ENCODE peak calls at places on chromosomes 13 and 19, in eight cellular contexts. M is left lung; H is left ventricle myocardium inferior; J is body of pancreas; N is uterus; F is effector memory CD4-positive, alpha-beta T cell; B is CD4-positive, CD25-positive, alpha-beta regulatory T cell; O is tibial artery. V is an unnamed sample. For H3K9me3, the result is how much of the 10 kb centered on the place peaks cover.

GRCh38 chr13:51524312-51524711 is 60.0 kb upstream of the WDFY2 start:
- DNase-seq in M (no peak), H (no peak), J (no peak), N (no peak), F (no peak), B (no peak), O (no peak), V (no peak)

GRCh38 chr19:17286263-17286662 is 4.6 kb downstream of the ANKLE1 start:
- DNase-seq in M (no peak), H (no peak), J (no peak), N (no peak), F (no peak), B (no peak), O (no peak), V (no peak)

GRCh38 chr19:45798995-45799517 is 6.4 kb upstream of the DMWD start:
- DNase-seq in M (peak), H (peak), J (peak), N (peak), F (peak), B (peak), O (peak), V (peak)

GRCh38 chr13:46197299-46197975 is 14.3 kb upstream of the LRRC63 start:
- DNase-seq in M (no peak), H (no peak), J (no peak), N (no peak), F (no peak), B (no peak), O (no peak), V (no peak)

GRCh38 chr19:5624154-5624663 is 1.3 kb downstream of the SAFB start:
- DNase-seq in M (no peak), H (peak), J (peak), N (peak), F (no peak), B (no peak), O (peak), V (no peak)

GRCh38 chr19:45528744-45529453 is 21.6 kb downstream of the VASP start:
- DNase-seq in M (peak), H (no peak), J (peak), N (no peak), F (no peak), B (no peak), O (no peak), V (peak)

GRCh38 chr13:99894105-99894504 is 77.5 kb downstream of the ZIC5 start:
- DNase-seq in M (no peak), H (no peak), J (no peak), N (no peak), F (no peak), B (no peak), O (no peak), V (no peak)

GRCh38 chr13:66391322-66391721 is 838.8 kb downstream of the PCDH9 start:
- DNase-seq in M (no peak), H (no peak), J (no peak), N (no peak), F (no peak), B (no peak), O (no peak), V (no peak)

GRCh38 chr13:113118328-113119021 is 4.1 kb upstream of the F10 start:
- DNase-seq in M (peak), H (no peak), J (no peak), N (peak), F (no peak), B (no peak), O (peak), V (no peak)

GRCh38 chr19:47097396-47098217 is 16.0 kb downstream of the ZC3H4 start:
- DNase-seq in M (peak), H (peak), J (no peak), N (no peak), F (no peak), B (no peak), O (peak), V (no peak)

GRCh38 chr13:92303428-92303827 is 905.0 kb downstream of the GPC5 start:
- DNase-seq in M (no peak), H (no peak), J (no peak), N (no peak), F (no peak), B (no peak), O (no peak), V (no peak)

GRCh38 chr13:113930711-113931637 is 42.9 kb downstream of the C13orf46 start:
- DNase-seq in M (no peak), H (no peak), J (no peak), N (peak), F (peak), B (no peak), O (peak), V (no peak)

GRCh38 chr19:54457773-54458647 is 5.6 kb downstream of the LENG9 start:
- DNase-seq in M (peak), H (no peak), J (peak), N (no peak), F (no peak), B (no peak), O (no peak), V (no peak)

GRCh38 chr19:10655457-10656312 is 1.5 kb downstream of the ILF3 start:
- DNase-seq in M (no peak), H (no peak), J (peak), N (no peak), F (no peak), B (no peak), O (no peak), V (no peak)

GRCh38 chr19:35162471-35163326 is 8.2 kb downstream of the FXYD5 start:
- DNase-seq in M (no peak), H (no peak), J (no peak), N (no peak), F (no peak), B (no peak), O (no peak), V (no peak)

GRCh38 chr13:106649495-106649894 is 81.6 kb upstream of the ARGLU1 start:
- DNase-seq in M (no peak), H (no peak), J (no peak), N (no peak), F (no peak), B (no peak), O (no peak), V (no peak)

GRCh38 chr13:66977156-66977555 is 253.0 kb downstream of the PCDH9 start:
- DNase-seq in M (no peak), H (no peak), J (no peak), N (no peak), F (no peak), B (no peak), O (no peak), V (no peak)

GRCh38 chr19:15936950-15937349 is 2.6 kb upstream of the CYP4F11 start:
- DNase-seq in M (no peak), H (no peak), J (no peak), N (no peak), F (no peak), B (no peak), O (no peak), V (no peak)

GRCh38 chr13:102901615-102902305 is 55.9 kb downstream of the ERCC5 start:
- DNase-seq in M (no peak), H (no peak), J (no peak), N (no peak), F (no peak), B (no peak), O (no peak), V (no peak)

GRCh38 chr13:109698779-109699178 is 87.6 kb downstream of the IRS2 start:
- DNase-seq in M (no peak), H (no peak), J (no peak), N (no peak), F (no peak), B (no peak), O (no peak), V (no peak)

GRCh38 chr19:50796128-50796633 is 6.0 kb downstream of the ACP4 start:
- DNase-seq in M (no peak), H (no peak), J (no peak), N (no peak), F (no peak), B (no peak), O (no peak), V (no peak)

GRCh38 chr19:442085-442484 is 18.7 kb downstream of the SHC2 start:
- DNase-seq in M (no peak), H (no peak), J (no peak), N (no peak), F (no peak), B (no peak), O (no peak), V (no peak)

GRCh38 chr13:76836311-76836710 is 49.9 kb downstream of the KCTD12 start:
- DNase-seq in M (no peak), H (no peak), J (no peak), N (no peak), F (no peak), B (no peak), O (no peak), V (no peak)

GRCh38 chr19:35824150-35824549 is 11.5 kb upstream of the PRODH2 start:
- DNase-seq in M (no peak), H (no peak), J (no peak), N (no peak), F (no peak), B (no peak), O (no peak), V (no peak)

GRCh38 chr19:13742756-13743155 is 21.6 kb upstream of the MRI1 start:
- DNase-seq in M (no peak), H (no peak), J (no peak), N (no peak), F (no peak), B (no peak), O (no peak), V (no peak)

GRCh38 chr13:73339086-73339485 is 280.3 kb downstream of the KLF5 start:
- DNase-seq in M (no peak), H (no peak), J (no peak), N (no peak), F (no peak), B (no peak), O (no peak), V (no peak)

GRCh38 chr13:25687622-25688225 is 315.9 kb downstream of the ATP8A2 start:
- DNase-seq in M (no peak), H (no peak), J (no peak), N (no peak), F (no peak), B (no peak), O (no peak), V (no peak)

GRCh38 chr19:7168941-7169340 is 99.4 kb downstream of the ZNF557 start:
- DNase-seq in M (no peak), H (no peak), J (no peak), N (no peak), F (no peak), B (no peak), O (no peak), V (no peak)

GRCh38 chr13:105139048-105139379 is 1396.4 kb downstream of the EFNB2 start:
- DNase-seq in M (no peak), H (no peak), J (no peak), N (no peak), F (no peak), B (no peak), O (no peak), V (no peak)

GRCh38 chr19:23273022-23273593 is 22.9 kb upstream of the ZNF724 start:
- DNase-seq in M (no peak), H (no peak), J (peak), N (no peak), F (no peak), B (no peak), O (peak), V (peak)

GRCh38 chr19:45100202-45100600 is 7.2 kb downstream of the PPP1R37 start:
- DNase-seq in M (no peak), H (no peak), J (no peak), N (no peak), F (no peak), B (no peak), O (no peak), V (no peak)

GRCh38 chr13:40445557-40445990 is 220.9 kb downstream of the FOXO1 start:
- DNase-seq in M (no peak), H (peak), J (peak), N (no peak), F (no peak), B (no peak), O (peak), V (no peak)

GRCh38 chr19:8641908-8642547 is 11.6 kb downstream of the NFILZ start:
- DNase-seq in M (no peak), H (no peak), J (no peak), N (no peak), F (no peak), B (peak), O (no peak), V (peak)

GRCh38 chr13:114222461-114222968 is 12.2 kb upstream of the CDC16 start:
- DNase-seq in M (no peak), H (no peak), J (peak), N (no peak), F (no peak), B (no peak), O (no peak), V (no peak)

GRCh38 chr19:12639901-12640613 is 26.5 kb downstream of the MAN2B1 start:
- DNase-seq in M (peak), H (peak), J (peak), N (peak), F (peak), B (peak), O (peak), V (peak)
- H3K4me3 ChIP-seq in M (peak), H (peak), J (no peak), N (no peak), F (peak), B (no peak), O (no peak), V (peak)

DNA sequence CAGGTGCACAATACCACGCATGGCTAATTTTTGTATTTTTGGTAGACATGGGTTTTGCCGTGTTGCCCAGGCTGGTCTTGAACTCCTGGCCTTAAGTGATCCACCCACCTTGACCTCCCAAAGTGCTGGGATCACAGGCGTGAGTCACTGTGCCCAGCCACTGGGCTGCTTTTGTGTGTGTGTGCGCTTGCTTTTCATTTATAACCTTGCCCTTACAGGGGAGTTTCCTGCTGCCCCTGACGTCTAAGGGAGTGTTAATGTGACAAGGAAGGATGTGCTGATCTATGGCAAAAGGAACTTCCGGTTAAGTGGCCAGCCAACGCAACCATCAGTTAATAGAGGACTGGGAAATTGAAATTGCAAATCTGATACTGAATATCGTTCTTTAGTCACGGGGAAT is 57.7 kb downstream of the ING1 start:
- DNase-seq in M (no peak), H (no peak), J (no peak), N (no peak), F (no peak), B (no peak), O (no peak), V (no peak)
- H3K9me3 ChIP-seq in M (under half), H (under half), J (under half), N (under half), F (under half), B (under half), O (under half), V (under half)

DNA sequence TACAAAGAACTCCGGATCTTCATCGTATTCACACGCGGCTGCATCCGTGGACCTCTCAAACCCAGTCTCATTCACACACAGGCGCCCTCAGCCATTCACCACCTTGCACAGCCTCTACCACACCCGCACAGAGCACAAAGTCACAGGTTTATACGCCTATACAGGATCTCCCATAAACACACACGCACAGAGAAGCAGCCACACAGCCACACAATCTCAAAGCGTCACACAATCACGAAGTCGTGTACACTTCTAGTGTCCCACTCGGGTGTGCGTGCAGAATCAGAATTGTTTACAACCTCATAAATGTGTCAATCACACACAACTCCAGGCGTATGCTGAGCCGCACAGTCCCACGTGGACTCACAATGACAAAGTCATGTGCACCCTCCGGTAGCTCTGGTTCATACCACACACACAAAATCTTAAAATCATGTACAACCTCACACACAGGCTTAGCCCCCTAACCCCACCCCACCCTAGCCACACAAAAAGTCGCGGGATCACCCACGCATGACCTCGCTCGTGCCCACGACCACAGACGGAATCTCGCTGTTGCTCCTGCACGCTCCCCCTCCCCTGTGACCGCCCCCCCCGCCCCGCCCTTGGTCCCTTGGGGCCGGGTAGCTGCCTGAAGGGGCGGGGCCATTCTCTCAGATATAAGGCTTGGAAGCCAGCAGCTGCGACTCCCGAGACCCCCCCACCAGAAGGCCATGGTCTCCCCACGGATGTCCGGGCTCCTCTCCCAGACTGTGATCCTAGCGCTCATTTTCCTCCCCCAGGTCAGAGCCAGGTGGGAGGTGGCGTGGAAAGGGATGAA is at the start of gene DLL3:
- DNase-seq in M (no peak), H (no peak), J (no peak), N (no peak), F (no peak), B (peak), O (no peak), V (no peak)
- H3K4me3 ChIP-seq in M (no peak), H (peak), J (no peak), N (no peak), F (peak), B (peak), O (no peak), V (peak)

GRCh38 chr19:51904331-51905165 is at the start of gene ZNF649:
- DNase-seq in M (peak), H (peak), J (peak), N (peak), F (peak), B (peak), O (peak), V (peak)

GRCh38 chr19:51903192-51903591 is 1.6 kb downstream of the ZNF649 start:
- DNase-seq in M (no peak), H (no peak), J (no peak), N (no peak), F (no peak), B (no peak), O (no peak), V (no peak)

DNA sequence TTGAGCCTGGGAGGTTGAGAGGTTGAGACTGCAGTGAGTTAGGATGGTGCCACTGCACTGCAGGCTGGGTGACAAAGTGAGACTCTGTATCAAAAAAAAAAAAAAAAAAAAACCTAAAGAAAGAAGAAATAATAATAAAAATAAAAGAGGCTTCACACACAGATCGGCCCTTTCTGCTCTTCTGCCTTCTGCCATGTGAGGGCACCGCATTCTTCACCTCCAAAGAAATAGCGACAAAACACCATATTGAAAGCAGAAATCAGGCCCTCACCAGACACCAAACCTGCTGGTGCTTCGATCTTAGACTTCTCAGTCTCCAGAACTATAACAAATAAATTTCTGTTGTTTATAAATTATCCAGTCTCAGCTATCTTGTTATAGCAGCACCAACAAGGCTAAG is 3.0 kb downstream of the ZNF649 start:
- DNase-seq in M (no peak), H (no peak), J (no peak), N (no peak), F (no peak), B (no peak), O (no peak), V (no peak)
- H3K9me3 ChIP-seq in M (under half), H (under half), J (under half), N (under half), F (under half), B (half or more), O (under half), V (under half)